ENCODE peak calls at places on chromosomes 4 and X, in six cellular contexts. T is adipocyte, J is uterus, B is psoas muscle, S is suprapubic skin, W is right lobe of liver. K is an unnamed sample. For H3K9me3, the result is how much of the 10 kb centered on the place peaks cover.

GRCh38 chr4:67682266-67682665 is 18.7 kb downstream of the UBA6 start:
- DNase-seq in W (no peak), T (no peak), S (no peak), B (no peak), J (no peak), K (no peak)

GRCh38 chr4:79917246-79917645 is 155.8 kb downstream of the ANTXR2 start:
- DNase-seq in T (peak), S (no peak), B (peak), W (peak), J (no peak), K (peak)

GRCh38 chrX:107429090-107429489 is 20.4 kb upstream of the FRMPD3 start:
- DNase-seq in J (no peak), T (no peak), B (no peak), S (no peak), W (peak), K (no peak)

GRCh38 chrX:26522501-26522900 is 306.5 kb downstream of the MAGEB5 start:
- DNase-seq in T (no peak), S (no peak), B (no peak), W (no peak), J (no peak), K (no peak)

GRCh38 chr4:40380647-40381046 is 45.5 kb downstream of the CHRNA9 start:
- DNase-seq in T (no peak), B (no peak), J (no peak), S (no peak), W (no peak), K (no peak)

GRCh38 chr4:148006025-148006424 is 274.1 kb downstream of the ARHGAP10 start:
- DNase-seq in J (no peak), S (no peak), W (no peak), T (no peak), B (no peak), K (no peak)

GRCh38 chrX:133670394-133670793 is 255.1 kb upstream of the GPC4 start:
- DNase-seq in W (no peak), B (no peak), T (peak), J (peak), S (no peak), K (no peak)

GRCh38 chr4:40940764-40941163 is 191.0 kb downstream of the NSUN7 start:
- DNase-seq in T (no peak), W (no peak), B (no peak), J (no peak), S (no peak), K (no peak)

GRCh38 chr4:75249739-75250138 is 264.5 kb downstream of the RCHY1 start:
- DNase-seq in T (no peak), J (no peak), S (no peak), W (no peak), B (no peak), K (no peak)

GRCh38 chr4:73053974-73054480 is 15.5 kb downstream of the COX18 start:
- DNase-seq in S (no peak), T (peak), J (no peak), W (no peak), B (no peak), K (no peak)

GRCh38 chrX:69113723-69114122 is 51.5 kb downstream of the PJA1 start:
- DNase-seq in J (no peak), B (no peak), W (no peak), S (no peak), T (no peak), K (no peak)

GRCh38 chr4:158896459-158897238 is 127.8 kb downstream of the FNIP2 start:
- DNase-seq in S (no peak), J (no peak), W (no peak), T (no peak), B (no peak), K (no peak)

GRCh38 chr4:151475338-151475737 is 66.4 kb downstream of the FHIP1A start:
- DNase-seq in W (no peak), B (no peak), T (no peak), J (no peak), S (no peak), K (no peak)

GRCh38 chr4:39528056-39528465 is 822 bp upstream of the UGDH start:
- DNase-seq in W (peak), T (peak), J (peak), S (no peak), B (peak), K (no peak)

GRCh38 chrX:155094468-155095061 is 23.3 kb downstream of the BRCC3 start:
- DNase-seq in T (peak), S (no peak), J (no peak), B (no peak), W (no peak), K (no peak)

GRCh38 chrX:102963955-102964354 is 26.9 kb downstream of the RAB40AL start:
- DNase-seq in B (no peak), S (no peak), T (no peak), W (no peak), J (no peak), K (no peak)

GRCh38 chrX:2635366-2635765 is 55.7 kb upstream of the CD99 start:
- DNase-seq in S (no peak), B (no peak), J (no peak), W (no peak), T (no peak), K (no peak)

GRCh38 chrX:2629316-2630168 is 61.6 kb upstream of the CD99 start:
- DNase-seq in J (no peak), S (no peak), T (no peak), W (no peak), B (no peak), K (no peak)

GRCh38 chrX:2632533-2633504 is 58.3 kb upstream of the CD99 start:
- DNase-seq in W (no peak), S (no peak), T (no peak), J (no peak), B (no peak), K (no peak)

GRCh38 chrX:2628751-2629315 is 62.3 kb upstream of the CD99 start:
- DNase-seq in S (no peak), T (no peak), W (no peak), B (no peak), J (no peak), K (no peak)

DNA sequence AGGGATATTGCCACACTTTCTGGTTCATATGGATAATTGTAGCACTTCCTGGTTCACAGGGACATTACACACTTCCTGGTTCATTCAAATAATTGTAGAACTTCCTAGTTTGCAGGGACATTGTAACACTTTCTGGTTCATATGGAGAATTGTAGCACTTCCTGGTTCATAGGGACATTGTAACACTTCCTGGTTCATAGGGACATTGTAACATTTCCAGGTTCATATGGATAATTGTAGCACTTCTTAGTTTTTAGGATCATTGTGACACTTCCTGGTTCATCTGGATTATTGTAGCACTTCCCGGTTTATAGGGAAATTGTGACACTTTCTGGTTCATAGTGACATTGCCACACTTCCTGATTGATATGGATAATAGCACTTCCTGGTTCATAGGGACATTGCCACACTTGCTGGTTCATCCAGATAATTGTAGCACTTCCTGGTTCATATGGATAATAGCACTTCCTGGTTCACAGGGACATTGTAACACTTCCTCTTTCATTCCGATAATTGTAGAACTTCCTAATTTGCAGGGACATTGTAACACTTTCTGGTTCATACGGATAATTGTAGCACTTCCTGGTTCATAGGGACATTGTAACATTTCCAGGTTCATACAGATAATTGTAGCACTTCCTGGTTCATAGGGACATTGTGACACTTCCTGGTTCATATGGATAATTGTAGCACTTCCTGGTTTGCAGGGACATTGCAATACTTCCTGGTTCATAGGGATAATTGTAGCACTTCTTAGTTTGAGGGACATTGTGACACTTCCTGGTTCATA is 59.2 kb upstream of the CD99 start:
- DNase-seq in J (no peak), B (no peak), S (no peak), W (no peak), T (no peak), K (no peak)
- H3K9me3 ChIP-seq in J (under half), B (under half), S (under half), W (under half), T (under half), K (under half)

GRCh38 chrX:120365968-120366367 is 4.1 kb downstream of the ATP1B4 start:
- DNase-seq in S (no peak), W (no peak), T (no peak), J (no peak), B (no peak), K (no peak)
- H3K9me3 ChIP-seq in S (under half), W (under half), T (under half), J (under half), B (under half), K (under half)

GRCh38 chr4:48400416-48400815 is 59.1 kb downstream of the SLAIN2 start:
- DNase-seq in S (no peak), J (no peak), T (no peak), B (no peak), W (no peak), K (no peak)
- H3K9me3 ChIP-seq in S (under half), J (under half), T (under half), B (under half), W (under half), K (under half)

GRCh38 chr4:173666-174314 is 49.5 kb downstream of the ZNF718 start:
- DNase-seq in B (no peak), S (no peak), J (no peak), W (no peak), T (no peak), K (no peak)

GRCh38 chr4:176995-177394 is 52.7 kb downstream of the ZNF718 start:
- DNase-seq in B (no peak), S (no peak), W (no peak), J (no peak), T (no peak), K (no peak)

DNA sequence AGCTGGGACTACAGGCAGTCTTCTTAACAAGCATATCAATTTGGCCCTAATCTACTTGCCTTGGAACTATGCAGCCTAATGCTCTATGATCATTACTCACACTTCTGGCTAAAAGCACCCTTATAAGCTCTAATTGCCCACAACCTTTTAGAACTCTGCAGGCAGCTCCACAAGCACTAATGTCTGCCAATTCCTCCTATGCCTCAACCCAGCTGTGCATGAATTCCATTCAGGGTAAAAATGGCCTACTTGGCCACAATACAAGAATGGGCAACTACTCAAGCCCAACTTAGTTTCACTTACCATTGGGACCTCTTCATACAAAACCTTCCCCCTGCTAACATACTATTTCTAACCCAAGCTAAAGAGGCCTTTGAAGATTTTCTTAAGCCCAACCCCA is 51.7 kb downstream of the ZNF718 start:
- DNase-seq in T (no peak), W (no peak), J (no peak), S (no peak), B (no peak), K (no peak)
- H3K9me3 ChIP-seq in T (half or more), W (under half), J (under half), S (half or more), B (half or more), K (under half)

DNA sequence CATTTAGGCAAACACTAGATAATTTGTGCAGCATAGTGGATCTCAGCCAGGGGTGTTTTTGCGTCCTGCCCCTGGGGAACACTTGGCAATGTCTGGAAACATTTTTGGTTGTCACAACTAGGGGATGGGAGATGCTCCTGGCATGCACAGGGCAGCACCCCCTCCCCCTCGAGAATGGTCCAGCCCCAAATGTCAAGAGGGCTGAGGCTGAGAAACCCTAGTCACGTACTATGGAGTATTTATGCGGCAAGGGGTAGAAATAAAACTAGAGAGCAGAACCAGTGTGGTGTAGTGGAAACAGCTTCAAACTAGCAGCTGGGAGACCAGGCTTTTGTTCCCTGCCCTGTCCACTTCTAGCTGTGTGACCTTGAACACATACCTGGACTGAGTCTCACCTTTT is 38.2 kb upstream of the CLCN4 start:
- DNase-seq in W (no peak), S (no peak), B (no peak), T (no peak), J (no peak), K (no peak)
- H3K9me3 ChIP-seq in W (under half), S (under half), B (under half), T (under half), J (under half), K (under half)

DNA sequence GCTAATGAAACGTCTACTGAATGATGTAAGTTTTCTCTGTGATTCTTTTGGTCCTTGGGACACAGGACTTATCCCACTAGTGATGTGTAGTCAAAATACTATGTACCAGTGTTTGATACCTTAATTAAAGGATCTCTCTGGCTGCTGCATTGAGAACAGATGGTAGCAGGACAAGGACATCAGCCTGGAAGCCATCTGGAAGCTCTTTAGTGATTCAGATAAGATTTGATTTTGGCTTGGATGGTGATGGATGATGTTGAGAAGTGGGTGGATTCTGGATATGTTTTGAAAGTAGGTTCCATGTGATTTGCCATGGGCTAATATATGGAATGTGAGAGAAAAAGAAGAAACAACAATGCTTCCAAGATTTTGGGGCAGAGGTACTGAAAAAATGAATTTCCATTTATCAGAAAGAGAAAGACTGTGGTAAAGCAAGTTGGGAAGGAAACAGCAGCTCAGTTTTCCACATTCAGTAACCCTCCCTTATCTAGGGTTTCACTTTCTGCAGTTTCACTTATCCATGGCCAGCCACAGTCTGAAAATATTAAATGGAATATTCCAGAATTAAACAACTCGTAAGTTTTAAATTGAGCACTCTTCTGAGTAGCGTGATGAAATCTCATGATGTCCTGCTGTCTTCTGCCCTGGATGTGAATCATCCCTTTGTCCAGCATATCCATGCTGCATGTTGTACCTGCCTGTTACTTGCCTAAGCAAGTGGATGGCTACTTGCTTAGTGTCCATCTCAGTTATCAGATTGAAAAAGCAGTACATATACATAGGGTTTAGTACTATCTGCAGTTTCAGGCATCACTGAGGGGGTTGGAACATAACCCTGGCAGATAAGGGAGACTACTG is 15.6 kb downstream of the CD38 start:
- DNase-seq in B (no peak), W (no peak), J (no peak), S (no peak), T (no peak), K (no peak)
- H3K9me3 ChIP-seq in B (under half), W (under half), J (under half), S (under half), T (under half), K (under half)